ENCODE peak calls at places on chromosomes 5 and 9, in ten cellular contexts. V is ovary, C is AG10803, B is HFFc6, F is astrocyte of the spinal cord, M is brain microvascular endothelial cell, U is nephron progenitor cell, E is fibroblast of lung, Q is HCT116, X is mesothelial cell of epicardium. Z is an unnamed sample.

GRCh38 chr5:116516021-116516420 is 58.6 kb downstream of the SEMA6A start:
- DNase-seq in V (no peak), C (no peak), B (no peak), F (no peak), M (no peak), U (no peak), E (no peak), Q (no peak), X (no peak), Z (no peak)

GRCh38 chr9:121634329-121634784 is 17.1 kb upstream of the DAB2IP start:
- DNase-seq in V (no peak), C (no peak), B (no peak), F (no peak), M (no peak), U (no peak), E (no peak), Q (no peak), X (no peak), Z (no peak)

GRCh38 chr5:62590396-62590795 is 11.8 kb downstream of the LRRC70 start:
- DNase-seq in V (no peak), C (no peak), B (no peak), F (no peak), M (no peak), U (no peak), E (no peak), Q (no peak), X (no peak), Z (no peak)

GRCh38 chr5:107213025-107213424 is 457.7 kb downstream of the EFNA5 start:
- DNase-seq in V (no peak), C (no peak), B (no peak), F (no peak), M (no peak), U (no peak), E (no peak), Q (no peak), X (no peak), Z (no peak)

GRCh38 chr9:122130837-122131236 is 28.7 kb downstream of the NDUFA8 start:
- DNase-seq in V (no peak), C (no peak), B (no peak), F (no peak), M (no peak), U (no peak), E (no peak), Q (no peak), X (no peak), Z (no peak)

GRCh38 chr9:122519376-122519775 is 435 bp downstream of the OR1J4 start:
- DNase-seq in V (no peak), C (no peak), B (no peak), F (no peak), M (no peak), U (no peak), E (no peak), Q (no peak), X (no peak), Z (no peak)

GRCh38 chr9:91040371-91041215 is 239.0 kb downstream of the SYK start:
- DNase-seq in V (no peak), C (no peak), B (no peak), F (no peak), M (no peak), U (no peak), E (no peak), Q (no peak), X (no peak), Z (no peak)

GRCh38 chr5:86320266-86320665 is 297.5 kb upstream of the COX7C start:
- DNase-seq in V (no peak), C (no peak), B (no peak), F (peak; percentile 35), M (no peak), U (no peak), E (no peak), Q (no peak), X (no peak), Z (no peak)

GRCh38 chr5:113043491-113043931 is 66.9 kb downstream of the DCP2 start:
- DNase-seq in V (no peak), C (peak; percentile 37), B (peak; percentile 52), F (peak; percentile 35), M (no peak), U (peak; percentile 49), E (peak; percentile 47), Q (no peak), X (peak; percentile 64), Z (no peak)
- TF ChIP-seq CTCF in V (no peak), C (peak; percentile 31), B (peak; percentile 70), F (peak; percentile 42), M (no peak), U (peak; percentile 27), E (peak; percentile 3), Q (peak; percentile 19), X (no peak), Z (no peak)

GRCh38 chr5:149581931-149582768 is 852 bp downstream of the ARHGEF37 start:
- DNase-seq in V (no peak), C (no peak), B (no peak), F (peak; percentile 62), M (no peak), U (no peak), E (no peak), Q (no peak), X (no peak), Z (peak; percentile 43)

GRCh38 chr5:149580808-149581191 is 498 bp upstream of the ARHGEF37 start:
- DNase-seq in V (no peak), C (no peak), B (no peak), F (no peak), M (no peak), U (no peak), E (no peak), Q (no peak), X (no peak), Z (no peak)

GRCh38 chr5:149578896-149579295 is 2.4 kb upstream of the ARHGEF37 start:
- DNase-seq in V (no peak), C (no peak), B (no peak), F (no peak), M (no peak), U (no peak), E (no peak), Q (no peak), X (no peak), Z (no peak)

GRCh38 chr5:149583394-149583793 is 2.1 kb downstream of the ARHGEF37 start:
- DNase-seq in V (no peak), C (peak; percentile 30), B (no peak), F (peak; percentile 38), M (no peak), U (no peak), E (peak; percentile 62), Q (no peak), X (no peak), Z (peak; percentile 60)

GRCh38 chr5:149581192-149581861 is at the start of gene ARHGEF37:
- DNase-seq in V (peak; percentile 89), C (peak; percentile 50), B (peak; percentile 23), F (peak; percentile 56), M (no peak), U (peak; percentile 51), E (peak; percentile 54), Q (peak; percentile 33), X (peak; percentile 81), Z (peak; percentile 64)
- TF ChIP-seq CTCF in V (no peak), C (no peak), B (no peak), F (no peak), M (no peak), U (no peak), E (no peak), Q (no peak), X (no peak), Z (no peak)

GRCh38 chr5:133225671-133226152 is 173.9 kb downstream of the HSPA4 start:
- DNase-seq in V (no peak), C (no peak), B (no peak), F (peak; percentile 67), M (no peak), U (no peak), E (peak; percentile 85), Q (no peak), X (no peak), Z (peak; percentile 35)

GRCh38 chr5:133222040-133222439 is 170.2 kb downstream of the HSPA4 start:
- DNase-seq in V (no peak), C (no peak), B (no peak), F (no peak), M (no peak), U (no peak), E (no peak), Q (no peak), X (no peak), Z (no peak)

GRCh38 chr5:133220851-133221674 is 169.2 kb downstream of the HSPA4 start:
- DNase-seq in V (no peak), C (no peak), B (no peak), F (peak; percentile 48), M (peak; percentile 68), U (no peak), E (peak; percentile 77), Q (no peak), X (no peak), Z (peak; percentile 62)

GRCh38 chr5:133222521-133222920 is 170.7 kb downstream of the HSPA4 start:
- DNase-seq in V (no peak), C (no peak), B (no peak), F (no peak), M (no peak), U (no peak), E (no peak), Q (no peak), X (no peak), Z (no peak)

GRCh38 chr5:133222979-133223378 is 171.2 kb downstream of the HSPA4 start:
- DNase-seq in V (no peak), C (no peak), B (no peak), F (no peak), M (no peak), U (peak; percentile 31), E (no peak), Q (no peak), X (no peak), Z (no peak)
- TF ChIP-seq CTCF in V (no peak), C (no peak), B (no peak), F (no peak), M (no peak), U (no peak), E (no peak), Q (no peak), X (no peak), Z (no peak)

GRCh38 chr9:88794100-88794499 is 197.2 kb upstream of the S1PR3 start:
- DNase-seq in V (no peak), C (no peak), B (no peak), F (no peak), M (no peak), U (no peak), E (no peak), Q (no peak), X (no peak), Z (no peak)

GRCh38 chr9:88791105-88791805 is 200.0 kb upstream of the S1PR3 start:
- DNase-seq in V (no peak), C (peak; percentile 92), B (peak; percentile 65), F (peak; percentile 89), M (peak; percentile 68), U (no peak), E (peak; percentile 97), Q (no peak), X (no peak), Z (peak; percentile 98)

GRCh38 chr9:88789785-88790184 is 201.5 kb upstream of the S1PR3 start:
- DNase-seq in V (no peak), C (peak; percentile 73), B (no peak), F (peak; percentile 42), M (no peak), U (no peak), E (no peak), Q (no peak), X (no peak), Z (peak; percentile 82)

GRCh38 chr9:88796947-88797346 is 194.3 kb upstream of the S1PR3 start:
- DNase-seq in V (no peak), C (no peak), B (no peak), F (no peak), M (no peak), U (no peak), E (no peak), Q (no peak), X (no peak), Z (no peak)

DNA sequence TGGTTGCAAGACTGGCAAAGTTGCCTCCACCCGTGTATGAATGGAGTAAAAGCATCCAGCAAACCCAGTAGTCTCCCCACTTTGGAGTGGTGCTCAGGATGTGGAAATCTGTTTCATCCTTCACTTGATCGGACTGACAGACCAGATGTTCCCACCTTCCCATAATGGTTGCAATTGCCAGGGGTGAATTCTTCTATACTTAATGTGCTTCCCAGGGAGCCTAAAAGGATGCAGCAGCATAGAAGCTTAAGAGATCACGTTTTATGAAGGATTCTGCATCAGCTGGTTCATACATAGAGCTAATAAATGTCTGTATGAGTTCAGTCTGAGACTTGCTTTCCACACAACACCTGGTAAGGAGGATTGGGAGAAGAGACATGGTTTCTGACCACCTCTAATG is 198.8 kb upstream of the S1PR3 start:
- DNase-seq in V (no peak), C (no peak), B (no peak), F (no peak), M (no peak), U (no peak), E (no peak), Q (no peak), X (no peak), Z (no peak)
- TF ChIP-seq CTCF in V (no peak), C (no peak), B (no peak), F (no peak), M (no peak), U (no peak), E (no peak), Q (no peak), X (no peak), Z (no peak)